ENCODE peak calls at places on chromosomes 16 and 17, in seven cellular contexts. T is C1 segment of cervical spinal cord, G is uterus, P is cardiac fibroblast, L is fibroblast of mammary gland, J is progenitor cell of endocrine pancreas, C is NCI-H69. Y is an unnamed sample.

GRCh38 chr17:74011963-74012362 is 191.5 kb upstream of the RPL38 start:
- DNase-seq in T (no peak), G (no peak), L (no peak), J (no peak), C (peak), P (no peak), Y (no peak)

GRCh38 chr17:59830007-59830630 is 62.6 kb downstream of the TUBD1 start:
- DNase-seq in T (no peak), P (peak), J (no peak), G (no peak), C (peak), L (peak), Y (no peak)

GRCh38 chr16:80084163-80084562 is 456.6 kb upstream of the DYNLRB2 start:
- DNase-seq in C (no peak), P (peak), L (no peak), T (no peak), G (peak), J (no peak), Y (no peak)

GRCh38 chr17:5628262-5628661 is 44.0 kb upstream of the NLRP1 start:
- DNase-seq in P (no peak), G (no peak), T (no peak), J (no peak), L (no peak), C (no peak), Y (no peak)

GRCh38 chr16:66948034-66948821 is 12.8 kb upstream of the CES3 start:
- DNase-seq in G (no peak), J (no peak), P (no peak), T (no peak), C (peak), L (no peak), Y (no peak)

GRCh38 chr17:66514227-66514806 is 211.9 kb downstream of the PRKCA start:
- DNase-seq in L (peak), P (no peak), T (no peak), G (no peak), C (no peak), J (no peak), Y (no peak)

GRCh38 chr17:43330876-43331639 is 67.7 kb upstream of the ARL4D start:
- DNase-seq in T (no peak), L (no peak), G (no peak), P (no peak), C (no peak), J (no peak), Y (no peak)

GRCh38 chr16:84633622-84634021 is 14.7 kb upstream of the KLHL36 start:
- DNase-seq in P (peak), G (peak), L (peak), T (no peak), C (peak), J (no peak), Y (peak)

GRCh38 chr16:1357906-1358566 is 6.3 kb downstream of the GNPTG start:
- DNase-seq in G (no peak), L (peak), J (no peak), C (no peak), P (no peak), T (no peak), Y (no peak)

GRCh38 chr17:29596811-29597210 is 3.9 kb downstream of the ANKRD13B start:
- DNase-seq in J (no peak), P (no peak), L (no peak), C (peak), T (no peak), G (peak), Y (no peak)

GRCh38 chr16:15672514-15673167 is 22.6 kb downstream of the NDE1 start:
- DNase-seq in T (peak), P (peak), J (no peak), G (peak), C (peak), L (peak), Y (peak)

GRCh38 chr16:74936902-74937560 is 47.9 kb downstream of the WDR59 start:
- DNase-seq in J (no peak), L (peak), P (peak), G (no peak), C (no peak), T (no peak), Y (no peak)

GRCh38 chr17:28392491-28392890 is 13.5 kb downstream of the SLC46A1 start:
- DNase-seq in C (no peak), L (peak), J (no peak), P (no peak), G (no peak), T (no peak), Y (no peak)

GRCh38 chr16:11977206-11978041 is 890 bp downstream of the SNX29 start:
- DNase-seq in P (peak), L (peak), C (no peak), G (peak), T (no peak), J (no peak), Y (peak)

GRCh38 chr16:1941162-1941923 is 1.7 kb downstream of the MSRB1 start:
- DNase-seq in C (no peak), G (no peak), T (no peak), L (no peak), J (no peak), P (peak), Y (no peak)

Y was measured in gastrocnemius medialis.